ENCODE peak calls at places on chromosomes 5 and 9, in nine cellular contexts. M is AG08395; D is NCI-H1105 treated with DMSO at 0.1 percent for 48 hours; H is stimulated activated CD8-positive, alpha-beta memory T cell treated with anti-CD3 and anti-CD28 coated beads, Interleukin-15, amount 100 ng/mL, for 4 hours; P is NCI-H2107; B is NCI-H82; Y is AG09309; K is neural crest cell; A is NCI-H1092. L is an unnamed sample.

GRCh38 chr5:36392818-36393217 is 91.1 kb upstream of the RANBP3L start:
- DNase-seq in Y (peak), A (no peak), M (peak), D (no peak), B (no peak), H (no peak), P (no peak), K (no peak), L (peak)

GRCh38 chr9:35313911-35314310 is 152.1 kb downstream of the UNC13B start:
- DNase-seq in M (peak), D (no peak), B (peak), A (no peak), Y (peak), P (no peak), K (no peak), H (no peak), L (no peak)

GRCh38 chr9:111978616-111979015 is 82.0 kb downstream of the UGCG start:
- DNase-seq in H (no peak), M (no peak), P (no peak), Y (no peak), A (no peak), D (no peak), K (no peak), B (peak), L (no peak)

GRCh38 chr9:112059145-112059979 is 115.7 kb downstream of the SUSD1 start:
- DNase-seq in Y (no peak), K (no peak), M (peak), A (no peak), B (no peak), P (no peak), D (no peak), H (no peak), L (peak)

GRCh38 chr9:107422189-107422802 is 67.3 kb downstream of the KLF4 start:
- DNase-seq in H (no peak), D (peak), Y (peak), P (no peak), B (peak), A (peak), K (peak), M (peak), L (peak)

GRCh38 chr5:17217421-17218352 is at the start of gene BASP1:
- DNase-seq in P (no peak), H (no peak), A (peak), D (peak), M (peak), Y (no peak), K (peak), B (peak), L (peak)

GRCh38 chr9:21761309-21761901 is 41.0 kb upstream of the MTAP start:
- DNase-seq in P (no peak), D (no peak), H (no peak), A (no peak), K (no peak), B (no peak), M (no peak), Y (no peak), L (no peak)

GRCh38 chr5:62498961-62499360 is 79.7 kb upstream of the LRRC70 start:
- DNase-seq in H (no peak), B (no peak), M (no peak), Y (no peak), P (no peak), A (no peak), D (no peak), K (no peak), L (no peak)

GRCh38 chr9:129551393-129551973 is 69.4 kb downstream of the C9orf50 start:
- DNase-seq in P (no peak), M (no peak), Y (no peak), A (no peak), H (no peak), D (no peak), K (no peak), B (no peak), L (no peak)

GRCh38 chr9:967851-968641 is 8.4 kb upstream of the DMRT3 start:
- DNase-seq in P (no peak), M (no peak), B (peak), A (no peak), H (no peak), Y (no peak), D (peak), K (peak), L (no peak)

GRCh38 chr5:132557425-132557805 is 638 bp downstream of the RAD50 start:
- DNase-seq in K (peak), D (peak), B (peak), P (no peak), A (no peak), H (no peak), M (peak), Y (no peak), L (peak)

L was measured in mammary epithelial cell.